ENCODE peak calls at places on chromosomes 13 and 19, in five cellular contexts. N, S, W, K and P are unnamed samples.

GRCh38 chr19:49151339-49152217 is 3.6 kb downstream of the HRC start:
- DNase-seq in S (peak), K (peak), N (no peak), W (peak), P (peak)

GRCh38 chr19:35710784-35711723 is 6.7 kb downstream of the ZBTB32 start:
- DNase-seq in S (no peak), W (no peak), K (peak), N (no peak), P (no peak)

GRCh38 chr13:51004111-51004865 is 94.7 kb downstream of the RNASEH2B start:
- DNase-seq in N (no peak), S (no peak), K (no peak), W (no peak), P (no peak)

GRCh38 chr19:38134538-38135149 is 89.4 kb downstream of the DPF1 start:
- DNase-seq in N (no peak), K (peak), W (peak), S (peak), P (peak)

GRCh38 chr13:44160549-44161278 is 212.9 kb upstream of the SERP2 start:
- DNase-seq in K (no peak), S (no peak), N (peak), W (peak), P (no peak)

GRCh38 chr19:55619264-55619663 is 5.1 kb downstream of the ZNF784 start:
- DNase-seq in K (no peak), N (no peak), W (peak), S (no peak), P (no peak)

GRCh38 chr19:18245297-18245696 is 19.1 kb upstream of the PDE4C start:
- DNase-seq in K (no peak), S (no peak), N (no peak), W (no peak), P (no peak)

GRCh38 chr13:99323488-99323887 is 16.3 kb upstream of the GPR183 start:
- DNase-seq in N (no peak), K (no peak), W (peak), S (no peak), P (no peak)

GRCh38 chr19:33460221-33460908 is 61.2 kb downstream of the PEPD start:
- DNase-seq in K (no peak), N (no peak), S (no peak), W (no peak), P (no peak)

GRCh38 chr19:28710278-28710677 is 502.7 kb downstream of the UQCRFS1 start:
- DNase-seq in S (no peak), N (no peak), K (no peak), W (peak), P (peak)

GRCh38 chr19:21750586-21751128 is 16.7 kb downstream of the ZNF100 start:
- DNase-seq in W (no peak), K (no peak), N (no peak), S (no peak), P (no peak)

GRCh38 chr19:4543856-4544647 is 4.2 kb upstream of the LRG1 start:
- DNase-seq in N (no peak), K (no peak), S (no peak), W (no peak), P (peak)

GRCh38 chr13:100848304-100848703 is 173.7 kb upstream of the TMTC4 start:
- DNase-seq in S (no peak), K (no peak), N (no peak), W (no peak), P (no peak)

GRCh38 chr19:58183822-58184215 is 958 bp downstream of the ZNF274 start:
- DNase-seq in S (no peak), W (no peak), N (no peak), K (peak), P (no peak)

GRCh38 chr13:50156140-50156539 is 140.9 kb downstream of the KCNRG start:
- DNase-seq in K (no peak), N (no peak), W (peak), S (no peak), P (no peak)

GRCh38 chr13:59444210-59444857 is 719.4 kb downstream of the DIAPH3 start:
- DNase-seq in S (no peak), K (no peak), W (no peak), N (no peak), P (no peak)

GRCh38 chr19:12788682-12789097 is 2.6 kb upstream of the JUNB start:
- DNase-seq in K (peak), W (peak), S (peak), N (peak), P (peak)

GRCh38 chr19:50649433-50650391 is at the start of gene C19orf81:
- DNase-seq in W (peak), S (no peak), K (no peak), N (no peak), P (peak)

GRCh38 chr13:68009546-68009945 is 779.4 kb upstream of the PCDH9 start:
- DNase-seq in W (no peak), K (no peak), S (no peak), N (no peak), P (no peak)

GRCh38 chr19:3350014-3350663 is 16.2 kb upstream of the NFIC start:
- DNase-seq in W (peak), K (no peak), S (peak), N (no peak), P (no peak)

GRCh38 chr19:3061214-3062161 is 807 bp downstream of the TLE5 start:
- DNase-seq in S (peak), K (peak), N (peak), W (peak), P (peak)

GRCh38 chr13:73261739-73262216 is 203.0 kb downstream of the KLF5 start:
- DNase-seq in K (no peak), S (no peak), W (no peak), N (no peak), P (no peak)

GRCh38 chr13:114145256-114145655 is 12.8 kb upstream of the RASA3 start:
- DNase-seq in N (no peak), W (no peak), S (no peak), K (peak), P (no peak)

GRCh38 chr13:56886398-56886797 is 254.3 kb upstream of the PRR20A start:
- DNase-seq in K (no peak), N (no peak), S (no peak), W (no peak), P (no peak)

GRCh38 chr19:4115818-4116385 is 8.0 kb downstream of the MAP2K2 start:
- DNase-seq in K (no peak), S (no peak), W (no peak), N (no peak), P (no peak)

GRCh38 chr13:99656843-99657506 is 155.7 kb downstream of the TM9SF2 start:
- DNase-seq in K (no peak), W (no peak), N (no peak), S (no peak), P (no peak)

GRCh38 chr19:33374406-33374703 is 846 bp downstream of the CEBPG start:
- DNase-seq in K (no peak), N (peak), W (peak), S (no peak), P (peak)

GRCh38 chr13:60369242-60369641 is 27.8 kb upstream of the TDRD3 start:
- DNase-seq in N (no peak), W (peak), S (no peak), K (no peak), P (no peak)

GRCh38 chr13:22055259-22055658 is 384.4 kb downstream of the FGF9 start:
- DNase-seq in N (no peak), S (no peak), W (no peak), K (no peak), P (no peak)

GRCh38 chr19:32469796-32470195 is 64.2 kb downstream of the DPY19L3 start:
- DNase-seq in S (no peak), K (no peak), N (no peak), W (peak), P (no peak)

GRCh38 chr13:77751513-77752456 is 54.3 kb downstream of the SLAIN1 start:
- DNase-seq in N (no peak), K (no peak), S (no peak), W (peak), P (peak)

GRCh38 chr19:49774969-49775368 is 8.2 kb downstream of the AP2A1 start:
- DNase-seq in N (no peak), W (no peak), S (no peak), K (no peak), P (no peak)

GRCh38 chr13:31431722-31432137 is 232.0 kb downstream of the B3GLCT start:
- DNase-seq in S (peak), N (peak), W (peak), K (peak), P (peak)

GRCh38 chr13:34901577-34901976 is 40.5 kb upstream of the NBEA start:
- DNase-seq in N (no peak), S (no peak), K (no peak), W (no peak), P (no peak)

GRCh38 chr19:20661150-20661819 is at the start of gene ZNF626:
- DNase-seq in W (peak), K (peak), S (peak), N (peak), P (no peak)
- H3K4me3 ChIP-seq in W (peak), K (peak), S (peak), N (peak), P (no peak)

DNA sequence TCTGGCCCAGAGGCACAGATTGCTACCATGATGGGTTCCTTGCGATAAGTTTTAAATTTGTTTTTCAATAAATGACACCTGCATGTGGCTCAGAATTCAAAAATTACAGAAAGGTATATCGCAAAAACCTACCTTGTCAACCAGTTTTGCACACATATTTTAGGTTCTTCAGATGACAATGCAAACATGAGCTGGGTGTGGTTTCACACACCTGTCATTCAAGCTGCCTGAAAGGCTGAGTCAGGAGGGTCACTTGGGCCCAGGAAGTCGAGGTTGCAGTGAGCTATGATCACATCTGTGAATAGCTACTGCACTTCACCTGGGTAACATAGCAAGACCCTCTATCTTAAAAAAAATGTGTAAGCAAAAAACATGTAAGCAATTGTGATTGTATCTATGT is 56.1 kb downstream of the DNM2 start:
- DNase-seq in S (no peak), N (no peak), K (no peak), W (no peak), P (no peak)
- TF ChIP-seq POLR2A in S (no peak), N (no peak), K (no peak), W (no peak), P (no peak)

GRCh38 chr19:8545743-8546142 is 31.5 kb downstream of the MYO1F start:
- DNase-seq in W (no peak), N (no peak), S (no peak), K (no peak), P (no peak)

GRCh38 chr19:8544168-8544567 is 30.2 kb upstream of the ZNF414 start:
- DNase-seq in N (no peak), W (no peak), K (no peak), S (no peak), P (no peak)

GRCh38 chr19:8552810-8553209 is 24.4 kb downstream of the MYO1F start:
- DNase-seq in K (no peak), S (no peak), N (no peak), W (peak), P (peak)

GRCh38 chr19:8550070-8550469 is 27.2 kb downstream of the MYO1F start:
- DNase-seq in W (no peak), K (no peak), N (no peak), S (no peak), P (no peak)
- H3K4me3 ChIP-seq in W (no peak), K (no peak), N (no peak), S (no peak), P (no peak)

GRCh38 chr13:46795321-46795720 is 1.6 kb downstream of the ESD start:
- DNase-seq in W (no peak), S (no peak), K (no peak), N (no peak), P (peak)

GRCh38 chr13:46796129-46796514 is 839 bp downstream of the ESD start:
- DNase-seq in S (no peak), W (no peak), K (no peak), N (no peak), P (peak)

GRCh38 chr13:46799139-46799538 is 2.2 kb upstream of the ESD start:
- DNase-seq in N (no peak), W (no peak), K (no peak), S (no peak), P (peak)

GRCh38 chr13:46797468-46798237 is 692 bp upstream of the ESD start:
- DNase-seq in K (no peak), S (no peak), W (peak), N (peak), P (peak)

DNA sequence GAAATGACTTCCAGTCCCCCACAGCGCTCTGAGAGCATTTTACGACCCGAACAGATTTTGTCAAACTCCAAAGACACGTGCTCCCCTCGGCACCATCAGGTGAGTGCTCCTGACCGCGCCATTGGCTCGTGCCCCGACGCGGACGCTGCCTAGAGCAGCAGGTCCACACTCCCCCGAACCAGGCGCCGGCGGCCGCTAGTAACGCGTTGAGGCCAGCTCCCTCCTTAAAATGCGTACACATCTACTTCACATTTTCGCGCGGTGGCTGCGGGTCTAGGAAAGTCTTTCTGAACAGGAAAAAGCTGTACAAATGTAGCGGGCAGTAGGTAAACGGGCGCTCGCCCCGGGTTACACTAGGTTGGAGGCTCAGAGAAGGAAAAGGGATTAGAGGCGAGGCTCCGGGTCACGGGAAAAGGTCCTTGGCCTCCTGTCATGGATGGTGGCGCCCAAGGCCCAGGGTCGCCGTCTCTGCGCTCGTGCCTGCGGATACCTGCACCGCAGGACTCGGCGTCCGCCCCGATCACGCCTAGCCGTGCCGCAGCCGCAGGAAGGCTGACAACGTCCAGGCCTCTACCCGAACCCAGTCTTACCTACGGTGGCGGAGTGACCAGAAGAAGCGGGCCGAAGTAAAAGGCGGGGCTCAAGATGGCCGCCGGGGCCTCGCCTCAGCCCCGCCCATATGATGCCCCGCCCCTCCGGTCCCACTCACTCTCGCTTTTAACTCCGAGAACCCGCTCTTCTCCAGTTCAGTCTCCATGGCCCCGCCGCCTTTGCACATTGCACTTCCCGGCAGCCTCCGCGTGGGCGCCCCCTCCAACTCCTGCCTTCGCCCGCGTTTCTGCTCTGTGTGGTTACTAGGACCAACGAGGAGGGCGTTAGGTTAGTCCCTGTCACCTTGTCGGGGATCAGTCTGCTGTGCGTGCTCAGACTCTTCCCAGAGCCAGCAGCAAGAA is at the start of gene ESD:
- DNase-seq in W (peak), K (peak), N (peak), S (peak), P (peak)
- TF ChIP-seq POLR2A in W (peak), K (peak), N (peak), S (peak), P (peak)

GRCh38 chr13:97549201-97549600 is 115.2 kb downstream of the RAP2A start:
- DNase-seq in N (no peak), W (no peak), S (no peak), K (no peak), P (no peak)
- H3K4me3 ChIP-seq in N (no peak), W (no peak), S (no peak), K (no peak), P (no peak)

GRCh38 chr19:9674669-9675357 is at the start of gene ZNF562:
- DNase-seq in W (peak), K (peak), S (peak), N (peak), P (peak)
- TF ChIP-seq POLR2A in W (peak), K (peak), S (no peak), N (no peak), P (no peak)